ENCODE peak calls at places on chromosomes 4 and X, in five cellular contexts. X, S, N, C and G are unnamed samples.
A peak's percentile ranks its signal among the peaks of the same experiment; 100 is the strongest.

GRCh38 chr4:75786938-75787337 is 62.6 kb downstream of the USO1 start:
- DNase-seq in X (no peak), S (no peak), N (no peak), C (no peak), G (no peak)

GRCh38 chr4:70240192-70240591 is 2.2 kb upstream of the CSN3 start:
- DNase-seq in X (no peak), S (no peak), N (no peak), C (no peak), G (no peak)

GRCh38 chr4:37994569-37994968 is 34.4 kb downstream of the PTTG2 start:
- DNase-seq in X (no peak), S (no peak), N (no peak), C (no peak), G (no peak)

GRCh38 chrX:150476183-150476699 is 92.2 kb upstream of the MTM1 start:
- DNase-seq in X (no peak), S (no peak), N (no peak), C (no peak), G (no peak)

GRCh38 chr4:38822748-38823303 is 18.2 kb upstream of the TLR1 start:
- DNase-seq in X (no peak), S (no peak), N (no peak), C (no peak), G (no peak)

GRCh38 chr4:114208747-114209146 is 229.3 kb upstream of the ARSJ start:
- DNase-seq in X (no peak), S (no peak), N (no peak), C (no peak), G (no peak)

GRCh38 chrX:30935985-30936384 is 46.9 kb upstream of the TAB3 start:
- DNase-seq in X (no peak), S (peak; percentile 18), N (no peak), C (no peak), G (no peak)

GRCh38 chr4:129043523-129043922 is 49.8 kb downstream of the SCLT1 start:
- DNase-seq in X (no peak), S (no peak), N (no peak), C (no peak), G (no peak)

GRCh38 chrX:27917713-27918500 is 63.3 kb downstream of the DCAF8L1 start:
- DNase-seq in X (no peak), S (no peak), N (no peak), C (no peak), G (no peak)

GRCh38 chrX:43269201-43269600 is 386.9 kb upstream of the MAOA start:
- DNase-seq in X (no peak), S (no peak), N (no peak), C (no peak), G (no peak)

GRCh38 chr4:142352682-142353081 is 493.4 kb downstream of the INPP4B start:
- DNase-seq in X (no peak), S (no peak), N (no peak), C (no peak), G (no peak)

GRCh38 chrX:66200855-66201795 is 37.1 kb downstream of the HEPH start:
- DNase-seq in X (no peak), S (no peak), N (no peak), C (no peak), G (no peak)

GRCh38 chrX:154738013-154738738 is 12.7 kb downstream of the GAB3 start:
- DNase-seq in X (no peak), S (no peak), N (no peak), C (no peak), G (no peak)

GRCh38 chr4:104719539-104720230 is 225.0 kb upstream of the CXXC4 start:
- DNase-seq in X (no peak), S (no peak), N (no peak), C (no peak), G (no peak)

GRCh38 chrX:11908371-11908770 is 150.3 kb downstream of the MSL3 start:
- DNase-seq in X (no peak), S (no peak), N (no peak), C (no peak), G (no peak)

GRCh38 chr4:5713861-5714260 is 2.9 kb downstream of the EVC start:
- DNase-seq in X (no peak), S (no peak), N (no peak), C (no peak), G (no peak)

GRCh38 chrX:24405959-24406358 is 45.5 kb downstream of the SUPT20HL1 start:
- DNase-seq in X (no peak), S (no peak), N (no peak), C (no peak), G (no peak)

GRCh38 chr4:145921231-145921630 is 17.4 kb downstream of the ZNF827 start:
- DNase-seq in X (no peak), S (no peak), N (no peak), C (no peak), G (no peak)

GRCh38 chr4:69092190-69092589 is 4.1 kb upstream of the UGT2B7 start:
- DNase-seq in X (no peak), S (no peak), N (no peak), C (no peak), G (no peak)

GRCh38 chr4:69546121-69546520 is 50.4 kb upstream of the UGT2B4 start:
- DNase-seq in X (no peak), S (no peak), N (no peak), C (no peak), G (no peak)

GRCh38 chrX:9681011-9681410 is 84.6 kb downstream of the GPR143 start:
- DNase-seq in X (no peak), S (no peak), N (no peak), C (no peak), G (no peak)

DNA sequence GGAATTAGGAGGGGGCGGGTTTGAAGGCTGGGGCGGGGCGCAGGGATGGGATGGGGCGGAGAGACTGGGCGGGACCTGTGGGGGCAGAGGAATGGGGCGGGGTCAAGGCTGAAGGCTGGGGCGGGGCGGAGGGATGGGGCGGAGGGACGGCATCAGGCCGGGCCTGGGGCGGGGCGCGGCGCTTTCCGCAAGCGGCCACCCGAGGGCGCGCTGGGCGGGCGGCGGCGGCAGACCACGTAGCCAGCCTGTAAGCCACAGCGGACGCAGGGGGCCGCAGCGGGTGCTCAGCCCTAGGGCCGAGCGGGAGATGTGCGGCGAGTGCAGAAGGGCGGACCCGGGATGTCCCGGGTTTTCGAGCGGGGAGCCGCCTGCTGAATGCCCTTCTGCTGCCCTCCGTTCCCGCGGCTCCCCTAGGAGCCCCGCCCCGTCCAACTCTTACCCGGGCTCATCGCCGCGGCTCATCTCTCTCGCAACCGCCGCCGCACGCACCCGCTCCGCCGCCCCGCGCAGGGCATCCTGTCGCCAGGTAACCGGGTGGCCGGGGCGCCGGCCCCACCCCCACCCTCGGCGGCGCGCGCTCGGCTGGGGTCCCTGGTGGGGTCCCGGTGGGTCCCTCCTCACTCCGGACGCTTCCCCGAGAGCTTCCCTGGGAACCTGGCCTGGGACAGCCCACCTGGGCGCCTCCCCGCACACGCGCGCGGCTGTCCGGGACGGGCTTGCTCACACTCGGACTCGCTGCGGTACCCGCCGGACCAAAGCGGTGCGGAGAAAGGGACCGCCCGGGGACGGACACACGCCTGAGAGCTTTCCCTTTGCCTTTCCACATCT is at the start of gene CCDC110:
- DNase-seq in X (peak; percentile 98), S (peak; percentile 98), N (peak; percentile 82), C (peak; percentile 97), G (peak; percentile 92)
- TF ChIP-seq POLR2A in X (no peak), S (peak; percentile 2), N (no peak), C (no peak), G (peak; percentile 75)

GRCh38 chr4:7912826-7913225 is 26.8 kb downstream of the AFAP1 start:
- DNase-seq in X (no peak), S (no peak), N (no peak), C (no peak), G (no peak)

GRCh38 chr4:7909463-7909862 is 30.2 kb downstream of the AFAP1 start:
- DNase-seq in X (no peak), S (no peak), N (no peak), C (no peak), G (no peak)

GRCh38 chr4:7909966-7910720 is 29.5 kb downstream of the AFAP1 start:
- DNase-seq in X (no peak), S (no peak), N (no peak), C (no peak), G (no peak)

GRCh38 chr4:7910721-7911015 is 29.0 kb downstream of the AFAP1 start:
- DNase-seq in X (no peak), S (no peak), N (no peak), C (no peak), G (no peak)

DNA sequence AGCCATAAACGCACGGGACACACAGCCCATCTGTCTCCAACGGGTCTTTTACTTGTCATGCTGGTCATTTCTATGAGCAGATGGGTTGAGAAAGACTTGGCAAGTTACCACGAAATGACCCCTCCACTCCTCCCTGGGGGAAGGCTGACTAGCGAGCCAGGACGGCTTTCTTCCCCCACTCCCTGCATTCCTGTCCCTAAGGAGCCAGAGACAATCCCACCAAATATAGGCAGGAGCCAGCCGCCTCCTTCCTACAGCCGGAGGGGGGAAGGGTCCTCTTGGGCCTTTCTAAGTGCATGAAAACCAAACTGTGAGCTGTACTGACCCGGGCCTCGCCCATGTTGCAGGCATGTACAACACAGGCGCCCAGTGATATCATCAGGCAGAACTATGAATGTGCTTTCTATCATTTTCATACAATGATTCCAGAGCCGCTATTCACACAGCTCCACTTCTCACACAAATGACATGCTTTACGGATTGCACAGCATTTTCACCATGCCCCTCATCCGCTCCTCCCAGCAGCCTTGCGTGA is 28.6 kb downstream of the AFAP1 start:
- DNase-seq in X (no peak), S (peak; percentile 22), N (no peak), C (no peak), G (no peak)
- H3K4me3 ChIP-seq in X (no peak overlapping the region), S (no peak overlapping the region), N (no peak overlapping the region), C (peak overlapping the region; percentile 48), G (no peak overlapping the region)

DNA sequence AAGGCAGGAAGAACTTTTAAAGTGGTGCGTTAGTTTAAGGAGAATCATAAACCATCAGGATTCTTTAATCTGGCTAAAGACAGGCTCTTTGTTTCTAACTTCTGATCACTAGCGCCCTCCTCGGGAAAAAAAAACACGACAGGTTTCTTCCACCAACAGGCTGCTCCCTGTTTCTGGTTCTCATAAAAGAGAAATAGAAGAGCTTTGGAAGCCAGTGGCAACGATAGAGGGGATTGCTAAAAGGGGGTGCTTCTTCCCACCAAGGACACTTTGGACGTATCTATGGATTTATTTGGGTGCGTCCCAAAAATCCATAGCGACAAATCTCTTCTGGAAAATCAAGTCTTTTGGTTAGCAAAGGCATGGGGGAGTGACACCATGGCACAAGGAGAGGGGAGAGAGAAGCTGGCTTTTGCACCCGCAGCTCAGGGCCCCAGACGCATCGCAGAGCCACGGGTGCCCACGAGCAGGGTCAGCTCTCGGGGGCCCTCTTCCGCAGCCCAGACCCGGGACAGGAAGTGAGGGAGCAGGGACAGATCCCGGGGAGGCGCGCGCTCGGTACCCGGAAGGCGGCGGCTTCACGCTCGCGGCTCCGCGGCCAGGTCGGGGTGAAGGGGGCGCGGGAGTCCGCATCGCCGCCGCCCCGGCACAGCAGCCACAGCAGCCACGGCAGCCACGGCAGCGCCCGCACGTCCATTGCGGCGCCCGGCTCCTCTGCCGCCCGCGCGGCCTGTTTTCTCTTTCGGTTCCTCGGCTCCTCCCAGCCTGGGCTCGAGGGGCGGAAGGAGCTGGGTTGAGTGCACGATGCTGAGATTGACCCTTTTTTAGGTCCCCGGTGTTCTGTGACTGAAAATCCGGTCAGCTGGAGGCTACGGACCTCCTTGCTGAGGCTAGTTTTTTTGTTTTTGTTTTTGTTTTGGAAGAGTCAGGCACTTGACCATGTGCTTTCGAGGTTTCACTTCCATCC is at the start of gene CTSO:
- DNase-seq in X (peak; percentile 93), S (peak; percentile 75), N (peak; percentile 23), C (peak; percentile 93), G (peak; percentile 23)
- TF ChIP-seq POLR2A in X (no peak), S (peak; percentile 71), N (peak; percentile 63), C (peak; percentile 10), G (peak; percentile 37)

DNA sequence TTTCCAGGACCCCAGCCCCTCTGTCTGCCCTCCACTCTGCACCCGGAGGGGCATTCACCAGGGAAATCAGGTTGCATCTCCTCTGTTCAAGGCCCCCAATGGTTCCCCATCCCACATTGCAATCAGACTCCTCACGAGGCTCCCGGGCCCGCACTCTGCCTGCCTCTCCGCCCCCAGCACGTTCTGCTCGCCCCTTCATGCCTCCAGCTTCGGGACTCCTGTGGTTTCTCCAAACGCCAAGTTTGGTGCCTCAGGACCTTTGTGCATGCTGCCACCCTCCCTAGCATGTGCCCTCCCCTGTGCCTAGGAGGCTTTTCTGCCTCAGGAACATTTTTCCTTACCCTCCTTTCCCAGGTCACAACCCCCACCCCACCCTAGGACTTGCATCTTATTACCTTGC is 183.6 kb upstream of the PSAPL1 start:
- DNase-seq in X (no peak), S (no peak), N (no peak), C (no peak), G (no peak)
- H3K4me3 ChIP-seq in X (no peak overlapping the region), S (no peak overlapping the region), N (no peak overlapping the region), C (no peak overlapping the region), G (no peak overlapping the region)